ENCODE peak calls at places on chromosomes 16 and 17, in nine cellular contexts. C, V, F, Q, P, L, S, W and M are unnamed samples.

GRCh38 chr17:6279659-6280058 is 155.3 kb downstream of the AIPL1 start:
- DNase-seq in C (no peak), W (no peak), F (no peak), L (peak; percentile 15), V (no peak), P (no peak), Q (no peak), S (no peak), M (no peak)

GRCh38 chr17:34613064-34614019 is 34.0 kb downstream of the TMEM132E start:
- DNase-seq in L (no peak), W (no peak), S (peak; percentile 34), F (no peak), V (no peak), C (peak; percentile 67), Q (no peak), P (no peak), M (no peak)

GRCh38 chr17:68468334-68468733 is 11.0 kb upstream of the WIPI1 start:
- DNase-seq in W (no peak), L (no peak), F (no peak), S (no peak), C (peak; percentile 53), V (no peak), Q (no peak), P (no peak), M (no peak)

GRCh38 chr16:50208460-50208931 is 55.4 kb downstream of the TENT4B start:
- DNase-seq in L (no peak), F (no peak), V (no peak), C (no peak), S (no peak), W (no peak), P (no peak), Q (no peak), M (no peak)

GRCh38 chr17:57954421-57955182 is 610 bp downstream of the CUEDC1 start:
- DNase-seq in L (no peak), V (no peak), S (peak; percentile 83), F (no peak), P (peak; percentile 88), W (no peak), Q (no peak), C (peak; percentile 77), M (no peak)

GRCh38 chr16:66406534-66407368 is 20.3 kb upstream of the BEAN1 start:
- DNase-seq in C (peak; percentile 92), S (peak; percentile 82), P (peak; percentile 88), W (no peak), V (peak; percentile 74), L (peak; percentile 81), Q (no peak), F (peak; percentile 97), M (peak; percentile 89)

GRCh38 chr17:4548061-4548461 is 7.1 kb downstream of the MYBBP1A start:
- DNase-seq in Q (no peak), F (no peak), V (no peak), L (no peak), P (no peak), C (no peak), S (no peak), W (no peak), M (no peak)

GRCh38 chr16:57110937-57111336 is 18.6 kb downstream of the CPNE2 start:
- DNase-seq in Q (no peak), W (no peak), C (no peak), S (no peak), F (no peak), V (no peak), L (no peak), P (no peak), M (no peak)

GRCh38 chr16:15836074-15836473 is 20.8 kb downstream of the MYH11 start:
- DNase-seq in F (no peak), W (no peak), Q (no peak), L (no peak), P (no peak), V (no peak), S (no peak), C (no peak), M (no peak)

GRCh38 chr17:65936013-65936412 is 255.9 kb downstream of the CEP112 start:
- DNase-seq in F (no peak), Q (no peak), L (no peak), W (peak; percentile 9), C (no peak), P (no peak), V (no peak), S (no peak), M (no peak)

GRCh38 chr16:29804455-29805231 is 1.7 kb upstream of the MAZ start:
- DNase-seq in F (no peak), W (no peak), V (peak; percentile 79), C (no peak), S (no peak), Q (no peak), P (peak; percentile 64), L (no peak), M (no peak)

DNA sequence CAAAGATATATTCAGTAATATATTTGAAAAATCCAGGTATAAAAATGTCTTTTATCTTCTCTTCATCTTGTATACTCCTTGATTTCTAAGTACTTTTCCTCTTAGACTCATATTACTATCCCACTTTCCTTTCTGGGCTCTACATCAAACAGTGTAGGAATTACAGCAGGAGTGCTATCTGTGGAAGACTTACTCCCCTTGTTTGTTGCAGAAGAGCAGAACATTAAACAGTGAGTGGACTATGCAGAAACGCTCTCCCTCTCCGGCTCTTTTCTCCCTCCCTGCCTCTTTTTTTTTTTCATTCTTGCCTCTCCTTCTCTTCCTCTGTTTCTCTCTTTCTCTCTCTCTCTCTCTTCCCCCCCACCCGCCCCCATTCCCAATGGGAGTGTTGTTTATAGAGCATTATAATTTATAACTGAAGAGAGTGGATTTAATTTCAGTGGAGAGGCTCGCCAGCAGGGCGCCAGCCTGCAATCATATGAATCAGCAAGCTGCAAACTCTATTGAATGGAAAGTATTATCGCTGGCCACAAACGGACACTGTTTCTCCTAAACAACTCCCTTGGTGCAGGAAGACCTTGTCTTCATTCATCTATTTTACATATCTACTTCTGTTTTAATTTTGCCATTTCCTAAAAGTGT is 242.3 kb upstream of the TBX2 start:
- DNase-seq in L (no peak), C (no peak), V (no peak), F (no peak), P (no peak), Q (no peak), S (no peak), W (no peak), M (no peak)
- TF ChIP-seq CTCF in L (no peak), C (no peak), V (no peak), F (no peak), P (no peak), Q (peak; percentile 32), S (no peak), W (no peak), M (no peak)

GRCh38 chr17:20095366-20096080 is 86.4 kb downstream of the SPECC1 start:
- DNase-seq in W (no peak), L (peak; percentile 24), F (no peak), S (peak; percentile 59), V (peak; percentile 45), P (peak; percentile 78), Q (no peak), C (peak; percentile 77), M (no peak)
- TF ChIP-seq CTCF in W (peak; percentile 15), L (peak; percentile 53), F (no peak), S (peak; percentile 23), V (peak; percentile 24), P (peak; percentile 71), Q (peak; percentile 50), C (peak; percentile 46), M (no peak)

GRCh38 chr17:8369944-8370343 is 6.6 kb downstream of the KRABD2 start:
- DNase-seq in F (no peak), Q (no peak), C (no peak), L (no peak), W (no peak), P (no peak), S (no peak), V (no peak), M (no peak)
- TF ChIP-seq CTCF in F (no peak), Q (no peak), C (no peak), L (no peak), W (no peak), P (no peak), S (no peak), V (no peak), M (no peak)

DNA sequence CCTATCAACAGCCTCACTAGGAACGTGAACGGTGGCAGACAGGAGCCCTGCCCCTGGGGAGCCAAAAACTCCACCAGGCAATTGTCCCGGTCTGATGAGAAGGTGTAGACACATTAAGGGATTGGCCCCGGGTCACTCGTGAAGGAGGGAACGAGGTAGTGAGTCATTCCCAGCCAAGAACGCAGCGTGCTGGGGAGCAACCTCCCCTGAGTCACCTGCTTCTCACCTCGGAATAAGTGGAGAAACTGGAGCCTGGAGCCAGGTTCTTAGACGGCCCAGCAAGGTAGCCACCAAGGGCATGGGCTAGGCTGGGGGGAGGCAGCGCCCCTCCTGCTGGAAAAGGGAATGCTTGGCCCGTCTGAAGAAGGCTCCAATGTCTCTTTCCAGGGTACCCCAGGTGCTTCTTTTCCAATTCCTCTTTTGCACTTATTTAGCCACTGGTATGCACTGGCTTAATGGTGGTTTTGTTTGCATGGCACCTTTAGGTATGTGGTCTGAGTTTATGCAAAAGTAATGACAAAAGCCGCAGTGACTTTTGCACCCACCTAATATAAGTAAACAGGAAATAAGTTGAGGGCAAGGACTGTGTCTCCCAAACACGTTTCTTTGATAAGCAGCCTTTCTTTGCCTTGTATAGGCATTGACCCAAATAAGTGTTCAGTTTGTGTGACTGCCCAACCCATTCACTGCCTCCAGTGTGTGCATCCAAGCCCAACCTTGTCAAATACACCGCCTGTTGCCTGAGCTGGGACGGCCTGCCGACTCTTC is 1.8 kb upstream of the HELZ start:
- DNase-seq in C (no peak), L (peak; percentile 13), P (no peak), F (peak; percentile 61), V (peak; percentile 21), Q (no peak), S (no peak), W (no peak), M (peak; percentile 42)
- TF ChIP-seq CTCF in C (no peak), L (peak; percentile 20), P (no peak), F (no peak), V (no peak), Q (no peak), S (no peak), W (no peak), M (no peak)

GRCh38 chr17:81806461-81807209 is 2.7 kb downstream of the GCGR start:
- DNase-seq in F (no peak), L (no peak), W (no peak), S (no peak), V (peak; percentile 41), C (no peak), Q (no peak), P (no peak), M (no peak)
- TF ChIP-seq CTCF in F (no peak), L (no peak), W (no peak), S (no peak), V (no peak), C (no peak), Q (no peak), P (no peak), M (no peak)

DNA sequence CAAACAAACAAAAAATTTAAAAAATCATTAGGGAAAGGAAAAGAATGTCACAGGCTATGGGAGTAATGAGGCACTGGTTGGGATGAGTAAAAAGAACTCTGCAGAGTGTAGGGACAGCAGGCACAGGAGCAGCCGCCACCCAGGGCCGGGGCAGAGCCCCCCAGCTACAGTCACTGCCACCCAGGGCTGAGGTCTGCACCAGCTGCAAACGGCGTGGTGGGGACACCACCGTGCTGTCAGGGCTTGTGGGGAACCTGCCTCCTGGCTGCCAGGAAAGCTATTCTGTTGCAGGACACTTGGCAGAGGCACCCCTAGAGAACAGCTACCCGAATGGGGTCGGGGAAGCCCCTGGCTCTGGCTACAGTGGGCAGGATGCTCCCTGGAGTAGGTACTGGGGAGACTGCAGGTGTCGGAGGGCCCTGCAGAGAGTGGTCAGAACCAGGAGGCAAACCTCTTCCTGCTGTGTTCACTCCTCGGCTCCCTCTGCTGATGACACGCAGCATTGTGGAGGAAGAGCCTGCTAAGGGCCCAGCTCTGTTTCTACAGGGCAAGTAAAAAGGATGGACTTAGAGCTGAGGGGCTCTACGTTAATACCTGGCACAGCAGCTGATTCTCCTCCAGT is 32.3 kb upstream of the CAPN15 start:
- DNase-seq in V (peak; percentile 69), F (no peak), S (no peak), Q (no peak), P (no peak), L (no peak), C (peak; percentile 29), W (no peak), M (peak; percentile 64)
- TF ChIP-seq CTCF in V (peak; percentile 59), F (no peak), S (peak; percentile 18), Q (peak; percentile 60), P (peak; percentile 45), L (peak; percentile 40), C (peak; percentile 60), W (peak; percentile 41), M (peak; percentile 20)